ENCODE peak calls at places on chromosome 13, in six cellular contexts. A is ascending aorta, U is upper lobe of right lung, V is body of pancreas, S is transverse colon, M is Peyer's patch. D is an unnamed sample. For H3K4me1, the result is how much of the 10 kb centered on the place peaks cover.

GRCh38 chr13:102729560-102730275 is 34.9 kb upstream of the METTL21C start:
- DNase-seq in M (no peak), S (no peak), A (no peak), V (no peak), U (no peak), D (no peak)

GRCh38 chr13:47611664-47612288 is 389.3 kb downstream of the SUCLA2 start:
- DNase-seq in A (no peak), V (no peak), M (no peak), U (no peak), S (no peak), D (no peak)

GRCh38 chr13:113813070-113813748 is 50.7 kb downstream of the GAS6 start:
- DNase-seq in S (no peak), U (no peak), V (no peak), M (no peak), A (no peak), D (no peak)

GRCh38 chr13:20053016-20053415 is 94.5 kb downstream of the ZMYM2 start:
- DNase-seq in S (no peak), V (no peak), U (no peak), A (no peak), M (no peak), D (no peak)

GRCh38 chr13:27791146-27791900 is 960 bp upstream of the GSX1 start:
- DNase-seq in S (no peak), M (no peak), V (no peak), A (no peak), U (no peak), D (no peak)

GRCh38 chr13:41500501-41500900 is 43.2 kb downstream of the RGCC start:
- DNase-seq in U (no peak), A (no peak), M (peak), S (peak), V (no peak), D (no peak)

GRCh38 chr13:33740134-33740538 is 77.8 kb upstream of the RFC3 start:
- DNase-seq in U (no peak), S (no peak), V (no peak), A (no peak), M (no peak), D (no peak)

GRCh38 chr13:27965740-27966640 is 3.1 kb downstream of the CDX2 start:
- DNase-seq in V (no peak), S (peak), M (no peak), A (no peak), U (no peak), D (peak)

GRCh38 chr13:113553541-113554332 is 30.8 kb upstream of the TFDP1 start:
- DNase-seq in V (no peak), S (peak), A (peak), U (peak), M (no peak), D (peak)

GRCh38 chr13:39197645-39198007 is 159.4 kb downstream of the NHLRC3 start:
- DNase-seq in S (no peak), A (no peak), V (no peak), M (no peak), U (no peak), D (no peak)

GRCh38 chr13:97116754-97117153 is 105.4 kb upstream of the MBNL2 start:
- DNase-seq in V (no peak), M (no peak), A (no peak), S (no peak), U (no peak), D (no peak)

GRCh38 chr13:29131881-29132668 is 311.9 kb downstream of the MTUS2 start:
- DNase-seq in M (no peak), S (no peak), U (no peak), V (no peak), A (no peak), D (no peak)

GRCh38 chr13:93345061-93345460 is 118.5 kb downstream of the GPC6 start:
- DNase-seq in V (no peak), M (no peak), U (no peak), A (no peak), S (no peak), D (no peak)

GRCh38 chr13:72864142-72865035 is 82.5 kb downstream of the PIBF1 start:
- DNase-seq in V (no peak), A (no peak), U (no peak), S (no peak), M (no peak), D (no peak)

GRCh38 chr13:42215578-42216421 is 56.2 kb upstream of the AKAP11 start:
- DNase-seq in V (peak), U (no peak), S (no peak), M (no peak), A (no peak), D (peak)

GRCh38 chr13:111494641-111495040 is 174.2 kb downstream of the TEX29 start:
- DNase-seq in A (peak), M (no peak), U (peak), S (no peak), V (no peak), D (no peak)

GRCh38 chr13:97429681-97430081 is 4.3 kb upstream of the RAP2A start:
- DNase-seq in V (no peak), A (no peak), S (no peak), U (no peak), M (no peak), D (no peak)

GRCh38 chr13:25375727-25376358 is 4.1 kb downstream of the ATP8A2 start:
- DNase-seq in S (peak), V (peak), M (no peak), A (no peak), U (no peak), D (peak)

GRCh38 chr13:72505376-72505775 is 222.1 kb downstream of the MZT1 start:
- DNase-seq in S (no peak), M (no peak), U (no peak), V (no peak), A (no peak), D (no peak)

GRCh38 chr13:28568286-28568685 is 73.4 kb upstream of the FLT1 start:
- DNase-seq in V (peak), U (peak), M (no peak), A (no peak), S (peak), D (peak)

GRCh38 chr13:111429064-111429558 is 108.7 kb downstream of the TEX29 start:
- DNase-seq in M (no peak), A (no peak), S (peak), V (peak), U (no peak), D (peak)

GRCh38 chr13:44605711-44606110 is 29.6 kb upstream of the TSC22D1 start:
- DNase-seq in U (no peak), V (no peak), S (no peak), A (no peak), M (no peak), D (no peak)

GRCh38 chr13:75812751-75813181 is 176.6 kb downstream of the LMO7 start:
- DNase-seq in V (no peak), A (no peak), S (no peak), M (no peak), U (no peak), D (no peak)

GRCh38 chr13:33052446-33052845 is 36.2 kb downstream of the KL start:
- DNase-seq in V (no peak), M (no peak), A (no peak), S (no peak), U (no peak), D (no peak)

GRCh38 chr13:51057001-51057400 is 54.1 kb downstream of the C13orf42 start:
- DNase-seq in A (no peak), V (no peak), M (no peak), U (no peak), S (no peak), D (no peak)

GRCh38 chr13:51063909-51064308 is 47.2 kb downstream of the C13orf42 start:
- DNase-seq in A (no peak), V (no peak), M (no peak), U (no peak), S (no peak), D (no peak)

GRCh38 chr13:51057931-51058330 is 53.1 kb downstream of the C13orf42 start:
- DNase-seq in A (no peak), U (no peak), M (no peak), S (no peak), V (no peak), D (no peak)

GRCh38 chr13:51058461-51059167 is 52.5 kb downstream of the C13orf42 start:
- DNase-seq in S (no peak), A (no peak), V (no peak), M (no peak), U (no peak), D (no peak)
- H3K4me3 ChIP-seq in S (no peak), A (no peak), V (no peak), M (no peak), U (no peak), D (no peak)

GRCh38 chr13:109976206-109976997 is 190.0 kb upstream of the IRS2 start:
- DNase-seq in S (no peak), M (no peak), A (no peak), U (no peak), V (no peak), D (no peak)

GRCh38 chr13:109979186-109979585 is 192.8 kb upstream of the IRS2 start:
- DNase-seq in S (no peak), V (no peak), A (no peak), M (no peak), U (no peak), D (no peak)

GRCh38 chr13:109974354-109974753 is 188.0 kb upstream of the IRS2 start:
- DNase-seq in A (no peak), V (no peak), M (no peak), S (no peak), U (no peak), D (no peak)

GRCh38 chr13:109981000-109981399 is 194.6 kb upstream of the IRS2 start:
- DNase-seq in M (no peak), A (no peak), S (no peak), U (no peak), V (no peak), D (no peak)

DNA sequence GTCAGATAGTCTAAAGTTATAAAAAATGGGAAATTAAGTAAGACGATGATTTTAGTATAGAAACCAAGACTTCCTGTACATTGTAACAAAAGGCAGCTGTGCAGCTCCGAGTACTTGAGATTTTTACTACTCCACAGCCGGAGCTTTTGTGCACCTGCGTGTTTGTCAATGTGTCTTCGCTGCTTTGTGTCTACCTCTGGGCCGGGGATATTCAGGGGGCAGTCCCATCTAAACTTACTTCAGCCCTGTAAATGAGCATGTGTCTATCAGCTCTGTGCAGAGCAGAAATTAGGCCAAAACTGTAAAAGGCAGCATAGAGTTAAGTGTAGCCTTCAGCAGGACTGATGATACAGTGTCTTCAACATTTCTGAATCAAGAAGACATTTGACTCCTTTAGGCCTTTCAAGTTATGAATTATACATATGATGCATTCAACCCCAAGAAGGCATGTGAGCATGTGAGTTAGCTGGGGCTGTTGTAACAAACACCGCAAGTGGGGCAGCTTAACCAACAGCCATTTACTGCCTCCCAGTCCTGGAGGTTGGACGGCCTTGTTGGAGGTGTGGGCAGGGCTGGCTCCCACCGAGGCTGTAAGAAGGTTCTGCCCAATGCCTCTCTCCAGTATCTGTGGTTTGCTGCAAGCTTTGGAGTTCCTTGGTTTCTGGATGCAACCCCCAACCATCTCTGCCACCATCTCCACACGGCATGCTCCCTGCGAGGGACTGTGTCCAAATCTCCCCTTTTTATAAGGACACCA is 191.0 kb upstream of the IRS2 start:
- DNase-seq in U (no peak), V (no peak), S (no peak), A (no peak), M (no peak), D (no peak)
- H3K4me1 ChIP-seq in U (under half), V (under half), S (under half), A (under half), M (under half), D (under half)

GRCh38 chr13:99691552-99691951 is 190.3 kb downstream of the TM9SF2 start:
- DNase-seq in U (no peak), M (no peak), S (no peak), V (no peak), A (no peak), D (no peak)
- H3K4me3 ChIP-seq in U (no peak), M (no peak), S (no peak), V (no peak), A (no peak), D (no peak)

DNA sequence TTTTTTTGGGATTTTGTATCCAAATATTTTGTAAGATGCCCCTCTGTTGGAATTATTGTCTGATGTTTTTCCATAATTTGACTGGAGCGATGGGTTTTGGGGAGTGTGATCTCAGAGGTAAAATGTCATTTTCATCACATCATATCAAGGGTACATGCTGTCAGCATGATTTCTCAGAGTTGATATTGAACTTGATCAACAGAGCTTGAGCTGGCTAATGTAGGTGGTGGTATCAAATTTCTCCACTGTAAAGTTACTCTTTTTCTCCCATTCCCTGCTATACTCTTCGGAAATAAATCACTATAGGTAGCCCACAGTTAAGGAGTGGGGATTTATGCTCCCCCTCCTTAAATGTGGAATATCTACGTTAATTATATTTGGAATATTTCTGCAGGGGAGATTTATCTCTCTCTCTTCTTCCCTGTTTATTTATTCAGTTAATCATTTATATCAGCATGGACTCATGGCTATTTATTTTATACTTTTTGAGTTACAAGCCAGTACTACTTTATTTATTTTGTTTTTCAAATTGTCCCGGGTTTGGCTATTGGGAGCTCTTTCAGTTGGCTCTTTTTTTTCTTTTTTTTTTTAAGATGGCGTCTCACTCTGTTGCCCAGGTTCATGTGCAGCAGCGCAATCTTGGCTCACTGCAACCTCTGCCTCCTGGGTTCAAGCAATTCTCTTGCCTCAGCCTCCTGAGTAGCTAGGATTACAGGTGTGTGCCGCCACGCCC is 8.8 kb downstream of the SETDB2 start:
- DNase-seq in M (no peak), A (no peak), V (no peak), S (no peak), U (no peak), D (no peak)
- H3K4me1 ChIP-seq in M (under half), A (under half), V (under half), S (under half), U (under half), D (under half)

D was measured in colonic mucosa.